ENCODE peak calls at places on chromosomes 3 and 15, in seven cellular contexts. S, J, O, H, R, Z and Q are unnamed samples.

GRCh38 chr15:53586815-53587214 is 172.6 kb downstream of the WDR72 start:
- DNase-seq in S (peak; percentile 11), J (no peak), H (peak; percentile 26), O (no peak), R (no peak), Z (peak; percentile 1), Q (peak; percentile 5)

GRCh38 chr3:155352900-155353490 is 59.5 kb upstream of the STRIT1 start:
- DNase-seq in J (peak; percentile 32), O (no peak), Z (peak; percentile 10), R (peak; percentile 57), S (peak; percentile 30), H (peak; percentile 54), Q (peak; percentile 31)

GRCh38 chr3:27323087-27323570 is 46.1 kb downstream of the NEK10 start:
- DNase-seq in S (no peak), O (no peak), H (no peak), Z (no peak), J (no peak), R (no peak), Q (no peak)

GRCh38 chr15:68818671-68819450 is 1.8 kb downstream of the ANP32A start:
- DNase-seq in H (peak; percentile 41), J (peak; percentile 45), R (peak; percentile 45), Z (peak; percentile 49), S (peak; percentile 33), O (peak; percentile 30), Q (peak; percentile 74)

GRCh38 chr3:46966811-46967210 is 9.7 kb downstream of the CCDC12 start:
- DNase-seq in S (no peak), J (no peak), R (no peak), Z (no peak), O (no peak), H (no peak), Q (no peak)

GRCh38 chr3:98890960-98891910 is 10.3 kb downstream of the DCBLD2 start:
- DNase-seq in H (peak; percentile 58), J (no peak), S (no peak), R (peak; percentile 39), Z (no peak), O (no peak), Q (no peak)

GRCh38 chr15:80977627-80978036 is 12.0 kb downstream of the MESD start:
- DNase-seq in Z (peak; percentile 32), R (peak; percentile 64), S (peak; percentile 85), H (no peak), O (no peak), J (no peak), Q (peak; percentile 48)

GRCh38 chr3:14374444-14374883 is 27.9 kb upstream of the SLC6A6 start:
- DNase-seq in Z (no peak), O (no peak), R (no peak), J (no peak), H (peak; percentile 66), S (no peak), Q (peak; percentile 67)

GRCh38 chr3:194107126-194107525 is 28.8 kb upstream of the HES1 start:
- DNase-seq in H (no peak), S (no peak), O (peak; percentile 4), Z (no peak), J (no peak), R (no peak), Q (no peak)

GRCh38 chr3:27719306-27720003 is 2.7 kb downstream of the EOMES start:
- DNase-seq in S (no peak), Z (no peak), R (no peak), J (no peak), O (no peak), H (no peak), Q (no peak)

GRCh38 chr3:46085421-46086082 is 58.3 kb upstream of the XCR1 start:
- DNase-seq in O (no peak), Z (no peak), J (no peak), H (no peak), R (no peak), S (no peak), Q (no peak)

GRCh38 chr3:155560594-155560993 is 184.3 kb downstream of the PLCH1 start:
- DNase-seq in S (no peak), R (no peak), O (no peak), Z (no peak), J (no peak), H (peak; percentile 68), Q (no peak)

GRCh38 chr3:154290187-154290586 is 34.1 kb downstream of the DHX36 start:
- DNase-seq in J (no peak), H (no peak), O (no peak), R (no peak), S (no peak), Z (no peak), Q (no peak)

GRCh38 chr15:62173215-62173614 is 8.1 kb upstream of the C2CD4B start:
- DNase-seq in O (no peak), R (peak; percentile 92), J (no peak), S (no peak), H (no peak), Z (no peak), Q (no peak)

GRCh38 chr15:58077427-58077826 is 11.9 kb upstream of the ALDH1A2 start:
- DNase-seq in J (peak; percentile 28), R (peak; percentile 35), H (peak; percentile 19), O (no peak), Z (peak; percentile 9), S (no peak), Q (no peak)

GRCh38 chr3:53084310-53085001 is 38.6 kb upstream of the SFMBT1 start:
- DNase-seq in H (peak; percentile 30), R (no peak), S (no peak), O (no peak), J (no peak), Z (no peak), Q (no peak)

GRCh38 chr3:177589041-177589650 is 391.9 kb upstream of the TBL1XR1 start:
- DNase-seq in O (no peak), S (no peak), J (no peak), R (no peak), Z (no peak), H (no peak), Q (no peak)

GRCh38 chr15:77831989-77832388 is 199.3 kb upstream of the LINGO1 start:
- DNase-seq in S (no peak), Z (no peak), O (no peak), J (no peak), R (no peak), H (no peak), Q (no peak)

GRCh38 chr15:98896802-98897732 is 110.5 kb downstream of the PGPEP1L start:
- DNase-seq in J (no peak), R (peak; percentile 99), H (peak; percentile 100), Z (no peak), S (peak; percentile 21), O (no peak), Q (no peak)

GRCh38 chr15:98421419-98422085 is 226.8 kb upstream of the IGF1R start:
- DNase-seq in H (peak; percentile 39), Z (peak; percentile 77), O (peak; percentile 42), R (peak; percentile 37), S (peak; percentile 92), J (peak; percentile 27), Q (peak; percentile 92)

GRCh38 chr3:85516146-85516545 is 557.4 kb downstream of the CADM2 start:
- DNase-seq in R (no peak), Z (no peak), H (no peak), O (no peak), S (no peak), J (no peak), Q (no peak)

GRCh38 chr3:14322001-14322400 is 80.4 kb upstream of the SLC6A6 start:
- DNase-seq in J (no peak), R (no peak), S (no peak), O (no peak), H (no peak), Z (no peak), Q (no peak)

GRCh38 chr15:80785811-80786354 is 6.7 kb downstream of the CEMIP start:
- DNase-seq in J (no peak), S (no peak), Z (no peak), R (no peak), H (no peak), O (no peak), Q (no peak)

GRCh38 chr3:197363553-197364409 is 65.4 kb upstream of the DLG1 start:
- DNase-seq in R (peak; percentile 25), H (no peak), Z (no peak), S (no peak), J (no peak), O (no peak), Q (peak; percentile 3)

GRCh38 chr15:63765338-63765737 is 68.4 kb downstream of the HERC1 start:
- DNase-seq in O (no peak), J (no peak), R (no peak), S (no peak), H (no peak), Z (no peak), Q (no peak)

GRCh38 chr3:194431553-194431952 is 32.5 kb upstream of the GP5 start:
- DNase-seq in J (no peak), H (peak; percentile 48), O (no peak), R (no peak), Z (no peak), S (no peak), Q (peak; percentile 14)

GRCh38 chr3:37779289-37780152 is 82.2 kb upstream of the CTDSPL start:
- DNase-seq in S (peak; percentile 77), J (peak; percentile 16), O (no peak), H (peak; percentile 35), R (peak; percentile 89), Z (peak; percentile 73), Q (peak; percentile 69)

GRCh38 chr15:92643849-92644815 is 11.4 kb downstream of the FAM174B start:
- DNase-seq in J (no peak), S (no peak), O (no peak), R (no peak), H (peak; percentile 70), Z (peak; percentile 43), Q (no peak)

GRCh38 chr3:162141232-162141631 is 644.6 kb downstream of the OTOL1 start:
- DNase-seq in H (no peak), Z (no peak), O (no peak), S (no peak), J (no peak), R (peak; percentile 86), Q (no peak)

GRCh38 chr3:151468284-151468917 is 7.5 kb upstream of the IGSF10 start:
- DNase-seq in O (no peak), Z (peak; percentile 49), S (peak; percentile 63), H (peak; percentile 16), R (peak; percentile 82), J (peak; percentile 66), Q (peak; percentile 58)

GRCh38 chr15:38169982-38170381 is 82.7 kb upstream of the SPRED1 start:
- DNase-seq in S (no peak), Z (no peak), O (no peak), H (no peak), R (peak; percentile 54), J (no peak), Q (no peak)

GRCh38 chr3:174159629-174160028 is 699.5 kb upstream of the NAALADL2 start:
- DNase-seq in S (no peak), R (no peak), H (no peak), Z (no peak), J (no peak), O (no peak), Q (no peak)